ENCODE peak calls at places on chromosomes 12 and 14, in seven cellular contexts. C, V, J, K, Q, U and O are unnamed samples.

GRCh38 chr12:79954037-79954436 is 19.1 kb upstream of the PPP1R12A start:
- DNase-seq in C (no peak), K (no peak), V (no peak), Q (no peak), U (no peak), J (no peak), O (no peak)

GRCh38 chr14:32939254-32940065 is 781 bp downstream of the NPAS3 start:
- DNase-seq in U (no peak), V (peak; percentile 26), Q (peak; percentile 82), K (no peak), J (peak; percentile 56), C (no peak), O (no peak)

GRCh38 chr12:22215467-22216253 is 118.8 kb downstream of the ST8SIA1 start:
- DNase-seq in V (no peak), Q (no peak), K (no peak), J (no peak), U (no peak), C (no peak), O (no peak)

GRCh38 chr14:79318371-79318770 is 892.9 kb downstream of the DIO2 start:
- DNase-seq in J (no peak), C (peak; percentile 17), K (no peak), U (no peak), V (no peak), Q (no peak), O (no peak)

GRCh38 chr14:38646391-38646790 is 390.5 kb upstream of the CLEC14A start:
- DNase-seq in V (no peak), J (no peak), U (no peak), C (no peak), K (no peak), Q (no peak), O (no peak)

GRCh38 chr14:50038398-50039119 is 77.8 kb downstream of the VCPKMT start:
- DNase-seq in V (peak; percentile 98), C (peak; percentile 97), U (no peak), K (peak; percentile 65), J (peak; percentile 79), Q (no peak), O (no peak)

GRCh38 chr12:607541-608001 is 55.7 kb downstream of the NINJ2 start:
- DNase-seq in C (no peak), K (no peak), J (no peak), V (no peak), U (no peak), Q (no peak), O (no peak)

GRCh38 chr12:51186465-51186864 is 13.5 kb upstream of the TFCP2 start:
- DNase-seq in J (no peak), Q (no peak), V (no peak), U (peak; percentile 60), K (no peak), C (no peak), O (no peak)

GRCh38 chr12:133227281-133227852 is 8.3 kb downstream of the ANHX start:
- DNase-seq in K (no peak), U (no peak), Q (no peak), C (no peak), J (no peak), V (no peak), O (no peak)

GRCh38 chr12:111685322-111685810 is 390 bp downstream of the BRAP start:
- DNase-seq in K (no peak), V (peak; percentile 5), C (no peak), Q (no peak), J (no peak), U (peak; percentile 17), O (no peak)

GRCh38 chr12:52395761-52396434 is 10.2 kb downstream of the KRT82 start:
- DNase-seq in V (peak; percentile 11), K (no peak), Q (peak; percentile 62), U (peak; percentile 33), C (no peak), J (no peak), O (no peak)

GRCh38 chr14:95313707-95314106 is 6.0 kb downstream of the CLMN start:
- DNase-seq in K (peak; percentile 85), V (peak; percentile 40), U (no peak), C (peak; percentile 13), Q (peak; percentile 85), J (peak; percentile 74), O (no peak)

GRCh38 chr14:104403421-104404220 is 175.9 kb upstream of the C14orf180 start:
- DNase-seq in J (no peak), V (no peak), Q (no peak), K (no peak), U (no peak), C (no peak), O (no peak)

GRCh38 chr14:105911006-105911847 is 384.8 kb downstream of the TMEM121 start:
- DNase-seq in U (no peak), J (no peak), C (no peak), Q (no peak), K (no peak), V (no peak), O (no peak)

GRCh38 chr12:116026346-116026745 is 251.1 kb downstream of the MED13L start:
- DNase-seq in J (no peak), K (no peak), V (no peak), U (no peak), Q (no peak), C (no peak), O (no peak)

DNA sequence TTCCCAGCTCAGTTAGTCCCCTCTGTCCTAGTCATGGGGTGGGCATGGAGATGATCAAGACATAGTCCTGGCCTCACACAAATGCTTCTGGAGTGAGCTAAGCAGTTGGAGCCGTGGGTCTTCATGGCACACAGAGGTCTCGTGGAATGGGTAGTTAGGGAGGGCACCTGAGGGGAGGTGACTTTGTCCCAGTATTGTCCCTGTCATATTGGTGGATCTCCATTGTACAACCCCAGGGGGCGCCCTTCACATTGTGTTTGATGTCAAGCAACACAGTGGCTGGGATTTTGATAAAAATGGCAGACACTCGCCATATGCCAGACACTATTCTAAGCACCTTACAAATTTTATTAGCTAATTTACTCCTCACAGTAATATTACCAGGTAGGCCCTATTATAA is 175.4 kb upstream of the LHX5 start:
- DNase-seq in C (no peak), Q (no peak), J (no peak), K (no peak), V (peak; percentile 6), U (peak; percentile 3), O (no peak)
- TF ChIP-seq CTCF in C (peak; percentile 8), Q (no peak), J (no peak), K (no peak), V (no peak), U (peak; percentile 54), O (peak; percentile 17)

GRCh38 chr14:58695514-58695913 is 57.8 kb downstream of the DACT1 start:
- DNase-seq in C (no peak), J (no peak), V (no peak), U (no peak), K (no peak), Q (no peak), O (no peak)

GRCh38 chr14:58697927-58698641 is 60.3 kb downstream of the DACT1 start:
- DNase-seq in V (no peak), Q (no peak), U (no peak), C (no peak), J (no peak), K (no peak), O (no peak)

GRCh38 chr14:58697266-58697926 is 59.6 kb downstream of the DACT1 start:
- DNase-seq in K (no peak), Q (no peak), J (no peak), V (no peak), U (no peak), C (no peak), O (no peak)

GRCh38 chr14:58690801-58691516 is 53.2 kb downstream of the DACT1 start:
- DNase-seq in J (no peak), K (no peak), U (no peak), C (no peak), V (no peak), Q (no peak), O (no peak)

DNA sequence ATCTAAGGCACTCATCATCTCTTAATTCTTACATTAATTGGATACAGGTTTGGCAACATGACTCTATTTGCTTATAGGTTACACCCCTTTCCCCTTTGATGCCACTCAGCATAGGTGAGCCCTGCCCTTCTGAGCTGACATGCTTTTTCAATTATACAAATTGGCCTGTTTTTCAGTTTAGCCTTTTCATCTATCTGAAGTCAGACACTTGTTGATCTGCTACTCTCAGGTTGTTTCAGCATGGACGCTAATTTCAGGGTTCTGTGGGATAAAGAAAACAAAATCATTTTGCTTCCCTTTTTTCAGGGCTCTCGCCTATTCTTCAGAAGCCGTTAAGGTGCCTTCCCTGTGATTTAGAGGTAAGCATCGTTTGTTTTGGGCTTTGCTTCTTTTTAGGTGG is 55.3 kb downstream of the DACT1 start:
- DNase-seq in J (no peak), C (no peak), V (no peak), K (no peak), U (no peak), Q (no peak), O (no peak)
- H3K4me3 ChIP-seq in J (no peak overlapping the region), C (no peak overlapping the region), V (no peak overlapping the region), K (no peak overlapping the region), U (no peak overlapping the region), Q (no peak overlapping the region), O (no peak overlapping the region)

DNA sequence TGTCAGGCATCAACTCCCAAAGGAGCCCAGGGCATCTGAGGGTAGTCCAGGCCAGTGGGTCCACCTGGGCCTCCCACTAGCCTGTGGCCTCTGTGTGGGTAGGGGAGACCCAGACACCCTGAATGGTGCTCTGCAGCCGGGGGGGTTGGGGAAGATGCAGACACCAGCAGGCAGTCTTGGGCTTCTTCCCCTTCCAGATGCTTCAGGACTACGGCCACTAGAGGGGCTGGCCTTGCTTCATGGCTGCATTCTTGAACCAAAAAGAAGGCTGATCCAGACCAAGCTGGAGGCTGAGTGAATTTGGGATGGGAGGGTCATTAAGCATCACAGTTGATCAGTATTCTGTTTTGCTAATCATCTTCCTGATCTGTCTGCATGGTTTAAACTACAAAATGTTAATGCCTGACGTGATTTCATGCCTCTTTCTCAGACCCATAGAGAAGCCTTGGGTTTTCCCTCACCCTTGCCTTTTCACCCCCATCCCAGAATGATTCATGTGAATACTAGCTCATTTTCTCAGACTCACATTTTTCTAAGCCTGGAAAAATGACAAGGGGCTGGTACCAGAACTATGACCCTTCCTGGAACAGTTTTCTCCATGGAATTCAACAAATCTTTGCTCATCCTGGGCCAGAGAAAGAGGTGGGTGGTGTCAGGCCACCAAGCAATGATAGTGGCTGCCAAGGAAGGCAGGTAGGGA is 134.2 kb downstream of the NTF3 start:
- DNase-seq in V (no peak), Q (no peak), J (no peak), U (no peak), C (peak; percentile 31), K (no peak), O (no peak)
- TF ChIP-seq CTCF in V (no peak), Q (no peak), J (no peak), U (no peak), C (peak; percentile 28), K (no peak), O (no peak)

GRCh38 chr14:64196668-64197411 is 97.3 kb downstream of the ESR2 start:
- DNase-seq in J (no peak), K (no peak), Q (no peak), U (no peak), C (peak; percentile 14), V (peak; percentile 65), O (no peak)
- H3K4me3 ChIP-seq in J (no peak overlapping the region), K (no peak overlapping the region), Q (peak overlapping the region; percentile 35), U (no peak overlapping the region), C (peak overlapping the region; percentile 45), V (peak overlapping the region; percentile 45), O (peak overlapping the region; percentile 58)

DNA sequence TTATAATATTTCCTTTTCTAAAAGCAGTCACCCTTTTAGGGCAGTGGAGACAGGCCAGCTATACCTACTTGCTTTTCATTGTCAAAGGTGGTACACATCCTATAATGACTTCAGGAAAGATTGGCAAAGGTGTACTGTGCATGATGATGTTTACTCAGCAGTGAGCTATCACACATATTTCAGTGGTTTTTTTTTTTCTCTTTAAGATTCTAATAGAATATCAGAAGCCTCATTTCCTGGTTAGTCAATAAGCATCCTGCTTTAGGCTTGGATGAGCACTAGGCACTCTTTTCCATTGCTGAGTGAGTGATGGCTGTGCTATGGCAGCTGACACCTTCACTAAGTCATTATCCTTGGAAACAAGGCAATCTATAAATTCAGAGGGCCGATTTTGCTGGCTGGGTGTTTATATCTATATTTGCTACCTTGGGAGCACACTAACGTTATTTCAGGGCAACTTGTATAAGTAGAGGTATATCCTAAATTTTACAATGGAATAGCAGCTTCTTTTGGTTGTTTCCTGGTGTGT is 161.1 kb upstream of the RASSF8 start:
- DNase-seq in V (no peak), K (no peak), J (no peak), U (no peak), Q (no peak), C (no peak), O (no peak)
- TF ChIP-seq CTCF in V (no peak), K (no peak), J (no peak), U (no peak), Q (no peak), C (no peak), O (no peak)